ENCODE peak calls at places on chromosomes 16 and 17, in nine cellular contexts. One of them, this sample, is unnamed. For H3K27me3, the result is how much of the 10 kb centered on the place peaks cover.

GRCh38 chr17:3603119-3603869 is 5.9 kb downstream of the TRPV1 start:
- DNase-seq in tibial artery: no peak
- DNase-seq in prostate gland: no peak
- DNase-seq in lung: no peak
- DNase-seq in CD4-positive, alpha-beta T cell: no peak
- DNase-seq in GM12878: no peak
- DNase-seq in CD8-positive, alpha-beta T cell: no peak
- DNase-seq in left ventricle myocardium inferior: no peak
- DNase-seq in upper lobe of right lung: no peak
- DNase-seq in this sample: peak

GRCh38 chr16:2514333-2515179 is 804 bp downstream of the ATP6V0C start:
- DNase-seq in tibial artery: no peak
- DNase-seq in prostate gland: no peak
- DNase-seq in lung: peak
- DNase-seq in CD4-positive, alpha-beta T cell: no peak
- DNase-seq in GM12878: no peak
- DNase-seq in CD8-positive, alpha-beta T cell: peak
- DNase-seq in left ventricle myocardium inferior: no peak
- DNase-seq in upper lobe of right lung: peak
- DNase-seq in this sample: no peak

GRCh38 chr17:78132086-78132676 is 1.6 kb downstream of the TMC8 start:
- DNase-seq in tibial artery: no peak
- DNase-seq in prostate gland: peak
- DNase-seq in lung: peak
- DNase-seq in CD4-positive, alpha-beta T cell: peak
- DNase-seq in GM12878: no peak
- DNase-seq in CD8-positive, alpha-beta T cell: peak
- DNase-seq in left ventricle myocardium inferior: no peak
- DNase-seq in upper lobe of right lung: peak
- DNase-seq in this sample: peak

GRCh38 chr17:7313028-7313889 is 1.9 kb downstream of the GPS2 start:
- DNase-seq in tibial artery: no peak
- DNase-seq in prostate gland: no peak
- DNase-seq in lung: no peak
- DNase-seq in CD4-positive, alpha-beta T cell: no peak
- DNase-seq in GM12878: no peak
- DNase-seq in CD8-positive, alpha-beta T cell: no peak
- DNase-seq in left ventricle myocardium inferior: no peak
- DNase-seq in upper lobe of right lung: no peak
- DNase-seq in this sample: peak

GRCh38 chr17:42436401-42436800 is 13.3 kb upstream of the CAVIN1 start:
- DNase-seq in tibial artery: peak
- DNase-seq in prostate gland: no peak
- DNase-seq in lung: no peak
- DNase-seq in CD4-positive, alpha-beta T cell: no peak
- DNase-seq in GM12878: no peak
- DNase-seq in CD8-positive, alpha-beta T cell: no peak
- DNase-seq in left ventricle myocardium inferior: no peak
- DNase-seq in upper lobe of right lung: no peak
- DNase-seq in this sample: no peak

GRCh38 chr17:73261952-73262675 is 434 bp upstream of the CPSF4L start:
- DNase-seq in tibial artery: no peak
- DNase-seq in prostate gland: peak
- DNase-seq in lung: no peak
- DNase-seq in CD4-positive, alpha-beta T cell: no peak
- DNase-seq in GM12878: no peak
- DNase-seq in CD8-positive, alpha-beta T cell: no peak
- DNase-seq in left ventricle myocardium inferior: no peak
- DNase-seq in upper lobe of right lung: no peak
- DNase-seq in this sample: no peak

GRCh38 chr16:54178491-54178976 is 108.1 kb downstream of the IRX3 start:
- DNase-seq in tibial artery: no peak
- DNase-seq in prostate gland: no peak
- DNase-seq in lung: no peak
- DNase-seq in CD4-positive, alpha-beta T cell: no peak
- DNase-seq in GM12878: no peak
- DNase-seq in CD8-positive, alpha-beta T cell: no peak
- DNase-seq in left ventricle myocardium inferior: no peak
- DNase-seq in upper lobe of right lung: no peak
- DNase-seq in this sample: no peak

GRCh38 chr17:59093702-59094231 is 12.9 kb downstream of the TRIM37 start:
- DNase-seq in tibial artery: peak
- DNase-seq in prostate gland: no peak
- DNase-seq in lung: peak
- DNase-seq in CD4-positive, alpha-beta T cell: no peak
- DNase-seq in GM12878: no peak
- DNase-seq in CD8-positive, alpha-beta T cell: no peak
- DNase-seq in left ventricle myocardium inferior: peak
- DNase-seq in upper lobe of right lung: no peak
- DNase-seq in this sample: peak

GRCh38 chr17:64732336-64733006 is 70.4 kb upstream of the SMURF2 start:
- DNase-seq in tibial artery: no peak
- DNase-seq in prostate gland: no peak
- DNase-seq in lung: no peak
- DNase-seq in CD4-positive, alpha-beta T cell: no peak
- DNase-seq in GM12878: no peak
- DNase-seq in CD8-positive, alpha-beta T cell: no peak
- DNase-seq in left ventricle myocardium inferior: peak
- DNase-seq in upper lobe of right lung: no peak
- DNase-seq in this sample: peak

GRCh38 chr17:10316986-10317834 is 55.6 kb downstream of the MYH13 start:
- DNase-seq in tibial artery: peak
- DNase-seq in prostate gland: peak
- DNase-seq in lung: peak
- DNase-seq in CD4-positive, alpha-beta T cell: no peak
- DNase-seq in GM12878: no peak
- DNase-seq in CD8-positive, alpha-beta T cell: no peak
- DNase-seq in left ventricle myocardium inferior: peak
- DNase-seq in upper lobe of right lung: peak
- DNase-seq in this sample: no peak

GRCh38 chr16:85276741-85277140 is 164.5 kb upstream of the CIBAR2 start:
- DNase-seq in tibial artery: no peak
- DNase-seq in prostate gland: no peak
- DNase-seq in lung: no peak
- DNase-seq in CD4-positive, alpha-beta T cell: no peak
- DNase-seq in GM12878: no peak
- DNase-seq in CD8-positive, alpha-beta T cell: no peak
- DNase-seq in left ventricle myocardium inferior: no peak
- DNase-seq in upper lobe of right lung: no peak
- DNase-seq in this sample: no peak

GRCh38 chr17:81082177-81083073 is 47.5 kb downstream of the BAIAP2 start:
- DNase-seq in tibial artery: no peak
- DNase-seq in prostate gland: no peak
- DNase-seq in lung: peak
- DNase-seq in CD4-positive, alpha-beta T cell: no peak
- DNase-seq in GM12878: no peak
- DNase-seq in CD8-positive, alpha-beta T cell: no peak
- DNase-seq in left ventricle myocardium inferior: peak
- DNase-seq in upper lobe of right lung: peak
- DNase-seq in this sample: no peak

GRCh38 chr17:81081217-81081616 is 46.3 kb downstream of the BAIAP2 start:
- DNase-seq in tibial artery: no peak
- DNase-seq in prostate gland: no peak
- DNase-seq in lung: no peak
- DNase-seq in CD4-positive, alpha-beta T cell: no peak
- DNase-seq in GM12878: no peak
- DNase-seq in CD8-positive, alpha-beta T cell: no peak
- DNase-seq in left ventricle myocardium inferior: no peak
- DNase-seq in upper lobe of right lung: no peak
- DNase-seq in this sample: no peak

GRCh38 chr17:81081619-81082176 is 46.7 kb downstream of the BAIAP2 start:
- DNase-seq in tibial artery: no peak
- DNase-seq in prostate gland: no peak
- DNase-seq in lung: no peak
- DNase-seq in CD4-positive, alpha-beta T cell: no peak
- DNase-seq in GM12878: no peak
- DNase-seq in CD8-positive, alpha-beta T cell: no peak
- DNase-seq in left ventricle myocardium inferior: no peak
- DNase-seq in upper lobe of right lung: no peak
- DNase-seq in this sample: no peak

GRCh38 chr17:81083125-81083765 is 48.3 kb downstream of the BAIAP2 start:
- DNase-seq in tibial artery: no peak
- DNase-seq in prostate gland: peak
- DNase-seq in lung: peak
- DNase-seq in CD4-positive, alpha-beta T cell: no peak
- DNase-seq in GM12878: no peak
- DNase-seq in CD8-positive, alpha-beta T cell: no peak
- DNase-seq in left ventricle myocardium inferior: no peak
- DNase-seq in upper lobe of right lung: peak
- DNase-seq in this sample: no peak

GRCh38 chr17:81080056-81080455 is 45.1 kb downstream of the BAIAP2 start:
- DNase-seq in tibial artery: no peak
- DNase-seq in prostate gland: no peak
- DNase-seq in lung: no peak
- DNase-seq in CD4-positive, alpha-beta T cell: no peak
- DNase-seq in GM12878: no peak
- DNase-seq in CD8-positive, alpha-beta T cell: no peak
- DNase-seq in left ventricle myocardium inferior: no peak
- DNase-seq in upper lobe of right lung: no peak
- DNase-seq in this sample: no peak
- H3K27me3 ChIP-seq in tibial artery: under half
- H3K27me3 ChIP-seq in prostate gland: under half
- H3K27me3 ChIP-seq in lung: under half
- H3K27me3 ChIP-seq in CD4-positive, alpha-beta T cell: under half
- H3K27me3 ChIP-seq in GM12878: under half
- H3K27me3 ChIP-seq in CD8-positive, alpha-beta T cell: under half
- H3K27me3 ChIP-seq in left ventricle myocardium inferior: under half
- H3K27me3 ChIP-seq in upper lobe of right lung: under half
- H3K27me3 ChIP-seq in this sample: under half

GRCh38 chr16:56631197-56631596 is 1.3 kb upstream of the MT1M start:
- DNase-seq in tibial artery: no peak
- DNase-seq in prostate gland: no peak
- DNase-seq in lung: no peak
- DNase-seq in CD4-positive, alpha-beta T cell: no peak
- DNase-seq in GM12878: no peak
- DNase-seq in CD8-positive, alpha-beta T cell: no peak
- DNase-seq in left ventricle myocardium inferior: no peak
- DNase-seq in upper lobe of right lung: no peak
- DNase-seq in this sample: no peak

GRCh38 chr16:56630134-56630533 is 2.3 kb upstream of the MT1M start:
- DNase-seq in tibial artery: no peak
- DNase-seq in prostate gland: no peak
- DNase-seq in lung: no peak
- DNase-seq in CD4-positive, alpha-beta T cell: no peak
- DNase-seq in GM12878: peak
- DNase-seq in CD8-positive, alpha-beta T cell: no peak
- DNase-seq in left ventricle myocardium inferior: no peak
- DNase-seq in upper lobe of right lung: no peak
- DNase-seq in this sample: no peak

GRCh38 chr16:56631832-56632159 is 663 bp upstream of the MT1M start:
- DNase-seq in tibial artery: no peak
- DNase-seq in prostate gland: no peak
- DNase-seq in lung: no peak
- DNase-seq in CD4-positive, alpha-beta T cell: no peak
- DNase-seq in GM12878: no peak
- DNase-seq in CD8-positive, alpha-beta T cell: no peak
- DNase-seq in left ventricle myocardium inferior: no peak
- DNase-seq in upper lobe of right lung: no peak
- DNase-seq in this sample: no peak

GRCh38 chr16:56628486-56629035 is 3.0 kb downstream of the MT1E start:
- DNase-seq in tibial artery: no peak
- DNase-seq in prostate gland: no peak
- DNase-seq in lung: no peak
- DNase-seq in CD4-positive, alpha-beta T cell: no peak
- DNase-seq in GM12878: no peak
- DNase-seq in CD8-positive, alpha-beta T cell: no peak
- DNase-seq in left ventricle myocardium inferior: no peak
- DNase-seq in upper lobe of right lung: no peak
- DNase-seq in this sample: no peak

GRCh38 chr16:56629531-56629930 is 2.9 kb upstream of the MT1M start:
- DNase-seq in tibial artery: no peak
- DNase-seq in prostate gland: no peak
- DNase-seq in lung: no peak
- DNase-seq in CD4-positive, alpha-beta T cell: no peak
- DNase-seq in GM12878: no peak
- DNase-seq in CD8-positive, alpha-beta T cell: no peak
- DNase-seq in left ventricle myocardium inferior: no peak
- DNase-seq in upper lobe of right lung: no peak
- DNase-seq in this sample: no peak
- H3K27me3 ChIP-seq in tibial artery: under half
- H3K27me3 ChIP-seq in prostate gland: under half
- H3K27me3 ChIP-seq in lung: under half
- H3K27me3 ChIP-seq in CD4-positive, alpha-beta T cell: under half
- H3K27me3 ChIP-seq in GM12878: under half
- H3K27me3 ChIP-seq in CD8-positive, alpha-beta T cell: under half
- H3K27me3 ChIP-seq in left ventricle myocardium inferior: under half
- H3K27me3 ChIP-seq in upper lobe of right lung: under half
- H3K27me3 ChIP-seq in this sample: under half

DNA sequence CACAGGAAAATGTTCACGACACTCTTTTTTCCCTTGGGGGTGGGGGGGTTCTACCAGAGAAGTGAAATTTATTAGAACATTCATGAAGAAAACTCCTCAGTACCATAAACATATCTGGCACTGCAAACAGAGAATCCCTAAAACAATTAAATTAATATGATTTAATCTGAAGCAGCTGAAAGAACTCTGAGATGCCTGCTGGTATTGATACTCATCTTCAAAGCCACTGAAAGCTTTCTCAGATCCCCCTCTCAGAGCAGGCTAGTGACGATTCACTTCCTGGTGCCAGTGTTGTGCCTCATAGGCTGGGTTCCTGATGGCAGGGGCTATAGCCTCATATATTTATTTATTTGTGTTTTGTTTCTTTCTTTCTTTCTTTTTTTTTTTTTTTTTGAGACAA is 52.7 kb downstream of the MYH10 start:
- DNase-seq in tibial artery: no peak
- DNase-seq in prostate gland: no peak
- DNase-seq in lung: no peak
- DNase-seq in CD4-positive, alpha-beta T cell: no peak
- DNase-seq in GM12878: no peak
- DNase-seq in CD8-positive, alpha-beta T cell: no peak
- DNase-seq in left ventricle myocardium inferior: no peak
- DNase-seq in upper lobe of right lung: no peak
- DNase-seq in this sample: no peak
- H3K27me3 ChIP-seq in tibial artery: under half
- H3K27me3 ChIP-seq in prostate gland: under half
- H3K27me3 ChIP-seq in lung: under half
- H3K27me3 ChIP-seq in CD4-positive, alpha-beta T cell: under half
- H3K27me3 ChIP-seq in GM12878: under half
- H3K27me3 ChIP-seq in CD8-positive, alpha-beta T cell: under half
- H3K27me3 ChIP-seq in left ventricle myocardium inferior: under half
- H3K27me3 ChIP-seq in upper lobe of right lung: under half
- H3K27me3 ChIP-seq in this sample: under half

DNA sequence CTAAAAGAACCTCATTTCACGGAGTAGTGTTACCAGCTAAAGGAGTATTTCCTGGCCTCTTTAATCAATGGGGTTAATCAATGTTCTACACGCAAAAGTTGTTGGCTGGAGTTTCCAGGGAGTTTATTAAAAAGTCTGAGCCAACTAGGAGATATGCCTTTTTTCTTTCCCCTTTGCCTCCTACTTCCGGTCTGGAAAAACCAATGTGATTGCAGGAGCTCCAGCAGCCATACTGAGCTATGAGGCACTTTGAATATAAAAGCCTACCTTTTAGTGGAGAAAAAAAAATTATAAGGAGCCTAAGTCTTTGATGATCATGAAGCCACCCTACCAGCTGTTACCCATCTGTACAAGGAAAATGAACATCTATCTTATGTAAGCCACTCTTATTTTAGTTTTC is 17.9 kb upstream of the ERCC4 start:
- DNase-seq in tibial artery: no peak
- DNase-seq in prostate gland: no peak
- DNase-seq in lung: no peak
- DNase-seq in CD4-positive, alpha-beta T cell: no peak
- DNase-seq in GM12878: no peak
- DNase-seq in CD8-positive, alpha-beta T cell: no peak
- DNase-seq in left ventricle myocardium inferior: no peak
- DNase-seq in upper lobe of right lung: no peak
- DNase-seq in this sample: no peak
- H3K27me3 ChIP-seq in tibial artery: under half
- H3K27me3 ChIP-seq in prostate gland: under half
- H3K27me3 ChIP-seq in lung: under half
- H3K27me3 ChIP-seq in CD4-positive, alpha-beta T cell: under half
- H3K27me3 ChIP-seq in GM12878: under half
- H3K27me3 ChIP-seq in CD8-positive, alpha-beta T cell: under half
- H3K27me3 ChIP-seq in left ventricle myocardium inferior: under half
- H3K27me3 ChIP-seq in upper lobe of right lung: under half
- H3K27me3 ChIP-seq in this sample: under half

This sample was measured in PC-9.